ENCODE peak calls at places on chromosomes 6 and 20, in ten cellular contexts. J is IMR-90; T is HTR-8/SVneo; B is activated CD4-positive, CD25-positive, alpha-beta regulatory T cell treated with anti-CD3 and anti-CD28 coated beads, Interleukin-2, amount 50 U/mL, for 72 hours; S is aorta; G is HuH-7.5; A is activated naive CD4-positive, alpha-beta T cell treated with anti-CD3 and anti-CD28 coated beads, Interleukin-2, amount 50 U/mL, for 72 hours; R is stimulated activated naive CD8-positive, alpha-beta T cell treated with anti-CD3 and anti-CD28 coated beads, Interleukin-15, Interleukin-2, amounts not matched to agents 100 U/mL and 50 U/mL, for 24 hours; L is neuronal stem cell; F is CD4-positive, CD25-positive, alpha-beta regulatory T cell. H is an unnamed sample.

GRCh38 chr6:80437186-80437585 is 330.7 kb downstream of the BCKDHB start:
- DNase-seq in A (no peak), R (no peak), F (no peak), J (peak), T (no peak), L (no peak), S (no peak), B (no peak), G (no peak), H (no peak)

GRCh38 chr6:157322792-157323113 is 566 bp downstream of the TMEM242 start:
- DNase-seq in T (no peak), F (no peak), G (no peak), L (no peak), J (no peak), S (no peak), A (no peak), B (no peak), R (no peak), H (no peak)

GRCh38 chr6:152503541-152503940 is 133.6 kb downstream of the SYNE1 start:
- DNase-seq in R (no peak), F (no peak), J (peak), S (no peak), T (no peak), B (no peak), L (no peak), A (no peak), G (no peak), H (no peak)

GRCh38 chr20:35560105-35560511 is 18.2 kb downstream of the ERGIC3 start:
- DNase-seq in J (no peak), R (no peak), B (no peak), S (peak), T (no peak), A (no peak), G (no peak), F (no peak), L (no peak), H (no peak)

GRCh38 chr20:32165836-32166545 is 41.6 kb downstream of the PLAGL2 start:
- DNase-seq in A (no peak), J (no peak), T (no peak), B (no peak), F (no peak), G (no peak), R (no peak), S (peak), L (no peak), H (no peak)

GRCh38 chr6:113414511-113414910 is 442.6 kb upstream of the MARCKS start:
- DNase-seq in T (peak), B (no peak), L (no peak), S (peak), G (no peak), R (no peak), A (no peak), J (peak), F (no peak), H (no peak)

GRCh38 chr20:3262566-3262965 is 23.6 kb upstream of the SLC4A11 start:
- DNase-seq in R (no peak), G (no peak), J (peak), S (no peak), A (no peak), T (no peak), F (no peak), L (no peak), B (no peak), H (no peak)

GRCh38 chr6:147586044-147586443 is 77.6 kb downstream of the SAMD5 start:
- DNase-seq in S (no peak), J (peak), L (no peak), A (no peak), B (no peak), G (no peak), R (no peak), T (no peak), F (no peak), H (no peak)

GRCh38 chr6:115945306-115945705 is 115.4 kb downstream of the FRK start:
- DNase-seq in S (no peak), J (no peak), G (no peak), A (no peak), R (no peak), B (no peak), L (no peak), F (no peak), T (no peak), H (no peak)

GRCh38 chr6:158933075-158933474 is 66.9 kb downstream of the RSPH3 start:
- DNase-seq in L (no peak), J (no peak), G (no peak), B (no peak), A (no peak), S (no peak), F (no peak), R (no peak), T (no peak), H (no peak)

GRCh38 chr20:23568320-23569011 is at the start of gene CST9L:
- DNase-seq in R (no peak), A (no peak), L (no peak), S (no peak), B (no peak), F (no peak), J (no peak), T (no peak), G (no peak), H (no peak)

GRCh38 chr20:51492167-51493092 is 50.1 kb downstream of the NFATC2 start:
- DNase-seq in A (no peak), T (no peak), F (no peak), L (no peak), S (peak), G (no peak), R (no peak), B (no peak), J (no peak), H (peak)

GRCh38 chr20:15297059-15297875 is 959.9 kb upstream of the FLRT3 start:
- DNase-seq in J (no peak), L (no peak), G (no peak), A (no peak), R (no peak), B (no peak), S (no peak), T (no peak), F (no peak), H (peak)

GRCh38 chr6:14787274-14787673 is 458.6 kb upstream of the JARID2 start:
- DNase-seq in L (no peak), T (no peak), G (no peak), A (no peak), S (no peak), J (no peak), B (no peak), F (no peak), R (no peak), H (no peak)

GRCh38 chr6:151993364-151993763 is 185.9 kb downstream of the ESR1 start:
- DNase-seq in L (no peak), B (no peak), J (no peak), F (no peak), T (no peak), G (no peak), S (peak), R (no peak), A (no peak), H (no peak)

GRCh38 chr20:51100617-51101016 is 77.7 kb upstream of the KCNG1 start:
- DNase-seq in S (no peak), T (no peak), B (no peak), F (no peak), L (no peak), R (no peak), J (no peak), A (no peak), G (no peak), H (no peak)

GRCh38 chr6:159988983-159989454 is 20.1 kb downstream of the IGF2R start:
- DNase-seq in R (no peak), L (no peak), F (peak), B (no peak), S (no peak), T (peak), G (no peak), A (no peak), J (no peak), H (peak)

GRCh38 chr6:135094403-135094821 is 39.8 kb upstream of the HBS1L start:
- DNase-seq in A (no peak), J (peak), T (no peak), B (no peak), G (no peak), R (no peak), F (peak), L (no peak), S (no peak), H (no peak)

GRCh38 chr20:60255426-60255825 is 297.2 kb downstream of the CDH26 start:
- DNase-seq in S (no peak), L (no peak), A (no peak), F (no peak), T (no peak), B (no peak), J (no peak), G (no peak), R (no peak), H (no peak)